ENCODE peak calls at places on chromosomes 11 and 22, in eight cellular contexts. C, V, D, G, K, L, B and H are unnamed samples.

GRCh38 chr11:101446238-101446637 is 137.6 kb downstream of the TRPC6 start:
- DNase-seq in C (peak; percentile 64), V (no peak), D (no peak), G (no peak), K (no peak), L (no peak), B (no peak), H (no peak)

GRCh38 chr11:45176996-45177395 is 30.6 kb downstream of the PRDM11 start:
- DNase-seq in C (no peak), V (no peak), D (peak; percentile 32), G (no peak), K (peak; percentile 66), L (no peak), B (no peak), H (no peak)

GRCh38 chr22:24730864-24731263 is 43.7 kb downstream of the PIWIL3 start:
- DNase-seq in C (no peak), V (no peak), D (no peak), G (no peak), K (no peak), L (no peak), B (no peak), H (no peak)

GRCh38 chr22:49994361-49995058 is 18.1 kb downstream of the IL17REL start:
- DNase-seq in C (no peak), V (no peak), D (no peak), G (peak; percentile 5), K (no peak), L (no peak), B (no peak), H (no peak)

GRCh38 chr11:105929381-105929955 is 92.6 kb downstream of the MSANTD4 start:
- DNase-seq in C (no peak), V (no peak), D (no peak), G (no peak), K (no peak), L (no peak), B (no peak), H (no peak)

GRCh38 chr11:119460582-119460981 is 37.6 kb upstream of the THY1 start:
- DNase-seq in C (peak; percentile 82), V (no peak), D (no peak), G (no peak), K (no peak), L (no peak), B (no peak), H (no peak)

GRCh38 chr22:19958083-19959042 is 16.7 kb upstream of the TXNRD2 start:
- DNase-seq in C (peak; percentile 29), V (no peak), D (no peak), G (no peak), K (no peak), L (no peak), B (no peak), H (no peak)

GRCh38 chr11:75013051-75013450 is 24.3 kb downstream of the NEU3 start:
- DNase-seq in C (no peak), V (no peak), D (no peak), G (no peak), K (no peak), L (no peak), B (no peak), H (no peak)

GRCh38 chr11:38593649-38594048 is 1995.6 kb upstream of the RAG2 start:
- DNase-seq in C (peak; percentile 26), V (no peak), D (no peak), G (no peak), K (no peak), L (no peak), B (no peak), H (no peak)

GRCh38 chr11:111421251-111421650 is 42.2 kb upstream of the POU2AF1 start:
- DNase-seq in C (no peak), V (no peak), D (no peak), G (no peak), K (no peak), L (no peak), B (no peak), H (no peak)

GRCh38 chr11:112270551-112271180 is 10.0 kb upstream of the PLET1 start:
- DNase-seq in C (no peak), V (no peak), D (peak; percentile 59), G (no peak), K (no peak), L (no peak), B (no peak), H (no peak)

GRCh38 chr22:22928666-22929380 is 41.2 kb downstream of the IGLL5 start:
- DNase-seq in C (peak; percentile 33), V (no peak), D (peak; percentile 12), G (no peak), K (no peak), L (peak; percentile 14), B (no peak), H (no peak)

GRCh38 chr11:32148824-32149223 is 58.0 kb downstream of the RCN1 start:
- DNase-seq in C (peak; percentile 4), V (no peak), D (no peak), G (no peak), K (no peak), L (no peak), B (no peak), H (no peak)

GRCh38 chr11:14927146-14927545 is 35.1 kb upstream of the CYP2R1 start:
- DNase-seq in C (peak; percentile 4), V (no peak), D (no peak), G (no peak), K (no peak), L (no peak), B (no peak), H (no peak)

GRCh38 chr11:11279956-11280689 is 72.9 kb downstream of the CSNK2A3 start:
- DNase-seq in C (peak; percentile 6), V (no peak), D (no peak), G (no peak), K (no peak), L (no peak), B (no peak), H (no peak)

GRCh38 chr22:49299821-49300231 is 527.8 kb downstream of the BRD1 start:
- DNase-seq in C (no peak), V (no peak), D (no peak), G (no peak), K (no peak), L (no peak), B (no peak), H (no peak)

GRCh38 chr11:1113405-1114201 is 38.9 kb downstream of the MUC2 start:
- DNase-seq in C (no peak), V (no peak), D (no peak), G (no peak), K (no peak), L (no peak), B (no peak), H (no peak)

GRCh38 chr22:50260801-50261614 is 475 bp downstream of the MAPK12 start:
- DNase-seq in C (peak; percentile 71), V (peak; percentile 65), D (peak; percentile 55), G (no peak), K (peak; percentile 75), L (no peak), B (peak; percentile 78), H (no peak)

GRCh38 chr22:23745780-23746179 is 5.1 kb downstream of the ZNF70 start:
- DNase-seq in C (no peak), V (no peak), D (no peak), G (no peak), K (no peak), L (no peak), B (no peak), H (no peak)

GRCh38 chr22:28052818-28053217 is 133.8 kb upstream of the PITPNB start:
- DNase-seq in C (no peak), V (no peak), D (no peak), G (no peak), K (no peak), L (no peak), B (no peak), H (no peak)

GRCh38 chr22:39946571-39947407 is 13.4 kb upstream of the TMA7B start:
- DNase-seq in C (no peak), V (peak; percentile 32), D (peak; percentile 62), G (no peak), K (no peak), L (no peak), B (no peak), H (no peak)

GRCh38 chr11:20808328-20808727 is 138.9 kb downstream of the NELL1 start:
- DNase-seq in C (no peak), V (no peak), D (no peak), G (no peak), K (no peak), L (no peak), B (no peak), H (no peak)

GRCh38 chr11:111797145-111797581 is 31.0 kb upstream of the PPP2R1B start:
- DNase-seq in C (peak; percentile 62), V (no peak), D (peak; percentile 4), G (no peak), K (no peak), L (no peak), B (peak; percentile 19), H (no peak)

GRCh38 chr22:48535868-48536690 is 1291.6 kb downstream of the BRD1 start:
- DNase-seq in C (no peak), V (peak; percentile 52), D (no peak), G (no peak), K (no peak), L (no peak), B (peak; percentile 85), H (peak; percentile 48)